ENCODE peak calls at places on chromosomes 13 and 19, in six cellular contexts. N is cardiac muscle cell, H is prostate gland, J is RWPE1, M is right lobe of liver, B is lower leg skin. K is an unnamed sample.
A peak's percentile ranks its signal among the peaks of the same experiment; 100 is the strongest.

GRCh38 chr13:46124531-46124966 is 19.7 kb upstream of the CPB2 start:
- DNase-seq in J (no peak), N (no peak), M (no peak), H (no peak), B (no peak), K (no peak)

GRCh38 chr13:43388282-43389034 is 365.1 kb downstream of the DNAJC15 start:
- DNase-seq in B (no peak), N (no peak), M (no peak), J (peak; percentile 74), H (no peak), K (no peak)

GRCh38 chr19:10353793-10354391 is 14.5 kb upstream of the ICAM3 start:
- DNase-seq in J (peak; percentile 45), M (peak; percentile 68), H (no peak), N (peak; percentile 99), B (no peak), K (no peak)

GRCh38 chr13:35826626-35827254 is 304.4 kb downstream of the DCLK1 start:
- DNase-seq in H (no peak), B (no peak), J (no peak), M (no peak), N (no peak), K (no peak)

GRCh38 chr19:944171-944567 is 18.3 kb downstream of the ARID3A start:
- DNase-seq in N (no peak), M (no peak), B (no peak), J (no peak), H (no peak), K (no peak)

GRCh38 chr13:42708391-42708790 is 73.0 kb upstream of the FAM216B start:
- DNase-seq in N (no peak), M (no peak), B (no peak), H (no peak), J (no peak), K (no peak)

GRCh38 chr19:45952691-45953505 is 20.8 kb downstream of the NOVA2 start:
- DNase-seq in B (no peak), M (no peak), H (no peak), J (peak; percentile 71), N (peak; percentile 92), K (no peak)

GRCh38 chr19:19338082-19338481 is 17.5 kb downstream of the MAU2 start:
- DNase-seq in N (no peak), M (no peak), B (no peak), H (no peak), J (no peak), K (no peak)

GRCh38 chr19:1001538-1002166 is 1.4 kb downstream of the GRIN3B start:
- DNase-seq in M (no peak), B (no peak), H (no peak), J (peak; percentile 48), N (peak; percentile 71), K (no peak)

GRCh38 chr13:95156208-95156607 is 145.0 kb downstream of the ABCC4 start:
- DNase-seq in M (no peak), J (peak; percentile 6), H (no peak), N (no peak), B (no peak), K (no peak)

GRCh38 chr13:94362411-94362909 is 117.0 kb downstream of the DCT start:
- DNase-seq in J (peak; percentile 80), N (peak; percentile 80), H (peak; percentile 62), B (no peak), M (peak; percentile 59), K (no peak)

GRCh38 chr19:1945899-1946298 is 4.9 kb downstream of the CSNK1G2 start:
- DNase-seq in J (peak; percentile 34), B (peak; percentile 92), N (peak; percentile 56), M (no peak), H (no peak), K (no peak)

GRCh38 chr13:29679357-29680050 is 84.0 kb upstream of the SLC7A1 start:
- DNase-seq in H (no peak), N (no peak), B (no peak), M (peak; percentile 52), J (no peak), K (no peak)

GRCh38 chr13:19845758-19846157 is 17.7 kb downstream of the ZMYM5 start:
- DNase-seq in J (peak; percentile 97), N (no peak), B (no peak), M (no peak), H (no peak), K (no peak)

GRCh38 chr13:52812941-52813340 is 35.5 kb downstream of the PCDH8 start:
- DNase-seq in B (no peak), H (no peak), M (no peak), N (no peak), J (no peak), K (no peak)

GRCh38 chr13:52806029-52806428 is 42.4 kb downstream of the PCDH8 start:
- DNase-seq in J (no peak), M (no peak), N (no peak), B (no peak), H (no peak), K (no peak)

GRCh38 chr13:52804202-52804641 is 44.2 kb downstream of the PCDH8 start:
- DNase-seq in N (no peak), J (no peak), H (no peak), B (no peak), M (no peak), K (no peak)

GRCh38 chr13:52808842-52809219 is 39.6 kb downstream of the PCDH8 start:
- DNase-seq in N (no peak), H (no peak), J (no peak), M (no peak), B (no peak), K (no peak)

GRCh38 chr13:52809310-52809769 is 39.1 kb downstream of the PCDH8 start:
- DNase-seq in B (no peak), H (peak; percentile 56), N (peak; percentile 76), M (peak; percentile 53), J (peak; percentile 79), K (no peak)
- TF ChIP-seq CTCF in B (no peak), H (no peak), N (peak; percentile 41), M (peak; percentile 45), J (peak; percentile 38), K (peak; percentile 69)

DNA sequence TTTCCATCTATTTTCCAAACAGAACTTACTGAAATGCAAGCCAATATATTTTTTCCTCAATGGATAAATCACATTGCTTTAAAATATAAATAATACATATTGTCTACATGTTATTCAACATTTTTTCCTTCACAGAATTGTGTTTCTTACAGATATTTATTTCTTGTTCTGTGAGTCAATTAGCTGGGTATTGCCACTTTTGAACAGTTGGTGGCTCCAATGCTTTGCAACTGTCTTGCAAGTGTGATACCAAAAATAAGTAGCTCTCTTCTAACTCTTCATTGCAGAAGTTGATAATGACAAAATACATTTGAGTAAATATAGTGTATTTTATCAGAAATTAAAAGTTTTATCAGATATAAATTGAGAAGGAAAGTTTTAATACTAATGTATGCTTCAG is 17.1 kb upstream of the GPC5 start:
- DNase-seq in J (no peak), M (no peak), H (no peak), N (peak; percentile 36), B (no peak), K (no peak)
- TF ChIP-seq CTCF in J (peak; percentile 47), M (peak; percentile 44), H (no peak), N (peak; percentile 45), B (no peak), K (peak; percentile 96)

GRCh38 chr13:24679686-24680085 is 522 bp upstream of the ATP12A start:
- DNase-seq in H (no peak), B (no peak), M (no peak), J (no peak), N (no peak), K (no peak)

GRCh38 chr13:24681930-24682329 is 1.7 kb downstream of the ATP12A start:
- DNase-seq in N (no peak), J (no peak), B (no peak), M (no peak), H (no peak), K (no peak)

GRCh38 chr13:24682353-24682752 is 2.1 kb downstream of the ATP12A start:
- DNase-seq in H (no peak), B (no peak), N (no peak), M (no peak), J (no peak), K (no peak)

GRCh38 chr13:24680921-24681585 is 845 bp downstream of the ATP12A start:
- DNase-seq in J (no peak), H (no peak), M (no peak), B (no peak), N (no peak), K (no peak)

DNA sequence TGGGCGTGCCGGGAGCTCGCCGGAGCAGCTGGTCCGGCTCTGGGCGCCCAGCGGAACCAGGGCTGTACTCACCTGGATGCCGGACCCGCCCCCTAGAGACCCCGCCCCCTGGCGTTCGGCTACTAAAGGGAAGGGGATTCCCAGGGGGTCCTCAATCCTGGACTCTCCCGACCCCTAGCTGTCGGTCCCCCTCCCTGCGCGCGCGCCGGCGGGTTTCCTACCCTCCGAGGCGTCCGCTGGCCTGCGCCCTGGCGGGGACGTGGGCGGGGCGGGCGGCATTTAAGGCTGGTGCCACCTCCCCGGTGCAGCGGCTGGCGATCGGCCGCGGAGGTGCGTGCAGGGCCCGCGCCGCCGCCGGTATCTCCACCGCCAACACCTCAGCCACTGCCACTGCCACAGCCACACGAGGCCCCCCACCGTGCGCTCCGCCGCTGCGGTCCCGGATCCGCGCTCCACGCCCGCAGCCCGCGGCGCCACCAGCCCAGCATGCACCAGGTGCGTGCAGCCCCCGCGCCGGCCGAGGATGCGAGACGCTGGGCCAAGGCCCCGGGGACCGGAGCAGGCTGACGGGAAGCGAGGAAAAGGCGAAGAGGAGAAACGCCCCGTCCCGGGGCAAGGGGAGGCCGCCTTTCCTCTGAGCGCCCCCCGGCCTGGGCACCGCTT is at the start of gene ATP12A:
- DNase-seq in J (peak; percentile 19), B (peak; percentile 84), N (peak; percentile 49), M (no peak), H (peak; percentile 17), K (no peak)
- TF ChIP-seq CTCF in J (no peak), B (no peak), N (no peak), M (peak; percentile 9), H (no peak), K (peak; percentile 43)

GRCh38 chr19:34841780-34842179 is 68.8 kb upstream of the ZNF599 start:
- DNase-seq in J (no peak), N (no peak), H (no peak), M (no peak), B (no peak), K (no peak)

GRCh38 chr19:34835952-34836351 is 62.9 kb upstream of the ZNF599 start:
- DNase-seq in B (no peak), M (no peak), J (no peak), N (no peak), H (no peak), K (no peak)

GRCh38 chr19:34838248-34838647 is 65.2 kb upstream of the ZNF599 start:
- DNase-seq in N (peak; percentile 25), J (peak; percentile 20), B (no peak), M (no peak), H (no peak), K (no peak)

GRCh38 chr19:34837262-34837661 is 64.2 kb upstream of the ZNF599 start:
- DNase-seq in N (no peak), B (no peak), H (peak; percentile 46), J (no peak), M (no peak), K (no peak)

DNA sequence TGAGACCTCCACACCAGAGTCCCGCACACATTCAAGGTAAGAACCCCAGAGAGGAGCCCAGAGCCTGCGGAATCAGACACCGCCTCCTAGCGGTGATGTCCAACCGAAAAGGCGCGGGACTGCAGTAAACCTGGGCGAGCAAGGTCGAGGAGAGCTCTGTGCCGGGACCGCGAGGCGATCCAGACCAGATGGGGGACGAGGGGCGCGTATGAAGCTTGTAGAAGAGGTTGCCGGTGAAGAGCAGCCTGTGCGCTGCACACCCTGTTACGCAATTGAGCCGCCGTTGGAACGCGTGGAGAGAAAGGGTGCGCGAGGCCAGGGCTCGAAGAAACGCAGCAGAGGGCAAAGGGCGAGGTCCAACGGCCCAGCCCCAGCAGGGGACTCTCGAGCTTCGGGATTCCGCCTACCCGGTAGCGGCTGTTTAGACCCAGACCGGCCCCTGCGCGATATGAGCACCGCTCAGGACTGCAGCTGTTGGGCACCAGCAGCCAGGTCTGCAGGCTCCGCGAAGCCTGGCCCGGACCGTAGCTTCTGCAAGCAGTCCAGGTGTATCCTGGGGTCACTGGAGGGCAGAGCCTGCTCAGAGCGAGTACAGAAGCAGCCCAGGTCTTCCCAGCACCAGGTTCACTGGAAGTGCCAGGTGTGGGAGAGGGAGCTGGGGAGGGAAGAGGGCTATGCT is 65.9 kb upstream of the ZNF599 start:
- DNase-seq in B (no peak), N (peak; percentile 55), H (no peak), M (peak; percentile 63), J (no peak), K (no peak)
- TF ChIP-seq CTCF in B (no peak), N (peak; percentile 48), H (no peak), M (peak; percentile 11), J (no peak), K (no peak)